ENCODE peak calls at places on chromosomes 12 and 14, in six cellular contexts. V, B, K, A, Y and M are unnamed samples.

GRCh38 chr12:117098071-117098360 is 1.2 kb downstream of the TESC start:
- DNase-seq in K (no peak), A (no peak), Y (no peak), V (no peak), B (no peak), M (no peak)

GRCh38 chr12:43957732-43958131 is 121.9 kb downstream of the TMEM117 start:
- DNase-seq in V (peak), B (no peak), K (no peak), Y (peak), A (peak), M (peak)

GRCh38 chr14:60926002-60926401 is 54.9 kb downstream of the TRMT5 start:
- DNase-seq in V (no peak), B (no peak), Y (no peak), A (no peak), K (no peak), M (peak)

GRCh38 chr12:94973202-94973601 is 30.3 kb downstream of the NDUFA12 start:
- DNase-seq in K (no peak), Y (peak), B (no peak), V (no peak), A (peak), M (no peak)

GRCh38 chr12:64171715-64172114 is 50.4 kb downstream of the KICS2 start:
- DNase-seq in V (no peak), Y (no peak), K (no peak), A (no peak), B (no peak), M (no peak)

GRCh38 chr12:107225626-107226025 is 132.3 kb upstream of the CRY1 start:
- DNase-seq in A (no peak), K (no peak), B (no peak), Y (no peak), V (no peak), M (no peak)

GRCh38 chr14:36981832-36982528 is 190.4 kb downstream of the SLC25A21 start:
- DNase-seq in B (no peak), V (no peak), K (no peak), Y (peak), A (no peak), M (no peak)

GRCh38 chr12:11906284-11906935 is 164.3 kb upstream of the BCL2L14 start:
- DNase-seq in B (no peak), Y (peak), K (no peak), V (no peak), A (peak), M (no peak)

GRCh38 chr12:28710882-28711281 is 438.2 kb upstream of the FAR2 start:
- DNase-seq in K (no peak), B (no peak), A (peak), Y (peak), V (no peak), M (no peak)

GRCh38 chr14:99589651-99590530 is 14.1 kb downstream of the CCDC85C start:
- DNase-seq in V (no peak), A (no peak), Y (no peak), K (no peak), B (no peak), M (no peak)

GRCh38 chr12:6742833-6743232 is 10.1 kb downstream of the MLF2 start:
- DNase-seq in V (no peak), K (no peak), Y (no peak), A (no peak), B (no peak), M (no peak)

GRCh38 chr14:104743461-104744380 is 9.2 kb upstream of the SIVA1 start:
- DNase-seq in V (no peak), A (no peak), Y (no peak), K (peak), B (no peak), M (no peak)

GRCh38 chr14:68379510-68380303 is 413.2 kb downstream of the ZFP36L1 start:
- DNase-seq in V (no peak), B (no peak), Y (no peak), A (no peak), K (no peak), M (no peak)

GRCh38 chr12:124399622-124400021 is 104.7 kb downstream of the RFLNA start:
- DNase-seq in V (peak), A (no peak), K (no peak), Y (no peak), B (no peak), M (no peak)

GRCh38 chr12:123064885-123065619 is 84.6 kb downstream of the ARL6IP4 start:
- DNase-seq in K (peak), B (no peak), Y (no peak), A (no peak), V (no peak), M (no peak)

GRCh38 chr14:51792819-51793218 is 67.6 kb upstream of the GNG2 start:
- DNase-seq in K (no peak), V (no peak), Y (no peak), A (no peak), B (no peak), M (no peak)

GRCh38 chr14:63551338-63551737 is 8.2 kb upstream of the PPP2R5E start:
- DNase-seq in B (no peak), Y (no peak), K (no peak), V (no peak), A (no peak), M (no peak)

GRCh38 chr14:104218361-104219180 is 80.2 kb downstream of the KIF26A start:
- DNase-seq in V (no peak), Y (no peak), A (no peak), K (peak), B (no peak), M (no peak)

GRCh38 chr14:81165188-81165587 is 55.6 kb downstream of the GTF2A1 start:
- DNase-seq in B (no peak), A (no peak), V (no peak), K (no peak), Y (no peak), M (peak)

GRCh38 chr12:76144253-76144564 is 59.7 kb upstream of the NAP1L1 start:
- DNase-seq in V (no peak), A (no peak), K (no peak), B (no peak), Y (no peak), M (peak)

GRCh38 chr12:1662761-1663439 is 28.0 kb upstream of the ADIPOR2 start:
- DNase-seq in K (no peak), Y (no peak), B (no peak), A (no peak), V (peak), M (no peak)

GRCh38 chr12:47549258-47549657 is 156.6 kb downstream of the RPAP3 start:
- DNase-seq in A (no peak), B (no peak), Y (no peak), K (no peak), V (no peak), M (no peak)

GRCh38 chr14:100824156-100824555 is 1.8 kb upstream of the MEG3 start:
- DNase-seq in K (peak), A (no peak), V (no peak), B (no peak), Y (no peak), M (no peak)

GRCh38 chr14:22780105-22780679 is 13.7 kb downstream of the OXA1L start:
- DNase-seq in B (no peak), V (no peak), Y (no peak), A (no peak), K (no peak), M (no peak)

GRCh38 chr14:104993808-104994591 is 8.4 kb downstream of the CLBA1 start:
- DNase-seq in B (no peak), A (no peak), Y (no peak), K (no peak), V (no peak), M (no peak)

GRCh38 chr12:30694412-30694955 is 1.2 kb downstream of the IPO8 start:
- DNase-seq in V (peak), K (no peak), Y (no peak), B (no peak), A (no peak), M (no peak)

GRCh38 chr14:48584031-48584430 is 908.6 kb upstream of the MDGA2 start:
- DNase-seq in A (peak), B (no peak), K (no peak), V (no peak), Y (no peak), M (no peak)

GRCh38 chr12:78060186-78060585 is 229.5 kb downstream of the NAV3 start:
- DNase-seq in V (no peak), A (peak), Y (no peak), B (no peak), K (no peak), M (no peak)

GRCh38 chr14:67263499-67264149 is 22.4 kb downstream of the PALS1 start:
- DNase-seq in A (peak), V (no peak), B (no peak), K (no peak), Y (no peak), M (no peak)

GRCh38 chr12:13093850-13094225 is 9.6 kb downstream of the GSG1 start:
- DNase-seq in K (no peak), Y (no peak), B (no peak), A (no peak), V (no peak), M (no peak)

GRCh38 chr12:43550831-43551270 is 1.2 kb downstream of the ADAMTS20 start:
- DNase-seq in V (no peak), K (peak), A (no peak), Y (no peak), B (no peak), M (no peak)

GRCh38 chr12:108856428-108857157 is 790 bp downstream of the SSH1 start:
- DNase-seq in K (peak), B (no peak), V (no peak), Y (peak), A (no peak), M (no peak)

GRCh38 chr14:48125654-48126053 is 450.2 kb upstream of the MDGA2 start:
- DNase-seq in K (no peak), B (no peak), A (no peak), Y (no peak), V (no peak), M (no peak)

GRCh38 chr12:123097521-123098084 is 53.3 kb downstream of the PITPNM2 start:
- DNase-seq in V (no peak), A (no peak), B (no peak), K (no peak), Y (no peak), M (no peak)

GRCh38 chr14:54877703-54878021 is 25.0 kb downstream of the GCH1 start:
- DNase-seq in A (no peak), Y (no peak), B (no peak), V (no peak), K (no peak), M (no peak)

GRCh38 chr14:54881235-54881760 is 21.3 kb downstream of the GCH1 start:
- DNase-seq in K (no peak), B (no peak), V (no peak), A (no peak), Y (no peak), M (peak)

GRCh38 chr14:54882521-54882920 is 20.1 kb downstream of the GCH1 start:
- DNase-seq in V (no peak), Y (no peak), A (no peak), B (no peak), K (no peak), M (no peak)

GRCh38 chr14:54877015-54877702 is 25.5 kb downstream of the GCH1 start:
- DNase-seq in B (no peak), K (no peak), Y (no peak), V (no peak), A (no peak), M (peak)

GRCh38 chr14:54881761-54882401 is 20.7 kb downstream of the GCH1 start:
- DNase-seq in Y (peak), B (no peak), V (no peak), A (no peak), K (no peak), M (peak)
- H3K4me3 ChIP-seq in Y (peak), B (peak), V (peak), A (no peak), K (peak), M (peak)

GRCh38 chr12:49824886-49825285 is 3.3 kb downstream of the NCKAP5L start:
- DNase-seq in Y (no peak), B (no peak), K (no peak), V (no peak), A (no peak), M (no peak)
- H3K4me3 ChIP-seq in Y (no peak), B (no peak), K (no peak), V (no peak), A (no peak), M (no peak)

GRCh38 chr14:88791252-88791621 is 1.5 kb downstream of the EML5 start:
- DNase-seq in K (no peak), B (no peak), A (no peak), V (no peak), Y (no peak), M (no peak)
- H3K4me3 ChIP-seq in K (no peak), B (no peak), A (peak), V (no peak), Y (no peak), M (no peak)

DNA sequence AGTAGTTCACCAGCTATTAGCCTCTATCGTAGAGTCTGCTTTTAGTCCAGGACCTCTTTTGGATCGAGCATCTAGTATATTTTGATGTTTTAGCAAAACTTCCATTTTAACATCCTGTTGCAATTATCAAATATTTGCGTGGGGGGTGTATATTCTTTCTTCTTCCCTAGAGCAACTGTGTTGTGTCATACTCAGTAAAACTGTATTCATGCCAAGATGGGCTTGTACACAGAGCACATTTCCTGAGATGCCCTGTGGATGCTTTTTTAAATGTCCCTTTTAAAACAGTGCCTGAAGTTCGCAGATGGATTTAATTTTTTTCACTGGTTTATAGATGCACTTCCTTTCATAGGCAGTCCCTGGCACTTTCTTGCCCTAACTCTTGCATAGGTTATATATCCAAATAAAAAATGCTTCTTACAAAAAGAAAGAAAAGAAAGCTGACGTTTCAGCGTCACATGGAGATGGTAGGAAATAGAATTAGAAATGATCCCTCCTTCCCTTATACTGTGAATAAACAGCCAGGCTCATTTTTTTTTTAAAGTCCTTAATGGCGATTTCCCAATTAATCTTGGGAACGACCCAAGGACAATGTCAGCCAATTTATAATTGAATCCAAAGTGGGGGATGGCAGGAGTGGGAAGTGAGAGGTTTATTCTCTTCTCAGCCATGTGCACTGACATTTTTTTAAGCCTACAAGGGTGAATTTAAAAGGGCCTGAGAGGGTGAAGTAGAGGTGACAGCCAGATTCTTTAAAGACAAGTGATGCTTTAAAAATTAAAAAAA is 247.0 kb downstream of the SLC41A2 start:
- DNase-seq in Y (peak), V (no peak), A (peak), B (no peak), K (no peak), M (no peak)
- H3K4me3 ChIP-seq in Y (no peak), V (no peak), A (no peak), B (no peak), K (no peak), M (no peak)